ENCODE peak calls at places on chromosome 10, in four cellular contexts. One of them, this sample, is unnamed.

GRCh38 chr10:103551619-103552602 is 58.4 kb downstream of the NEURL1 start:
- DNase-seq in WTC11: peak
- DNase-seq in cardiac muscle cell: no peak
- DNase-seq in AG10803: no peak
- DNase-seq in this sample: no peak

GRCh38 chr10:104622598-104623209 is 18.4 kb upstream of the SORCS3 start:
- DNase-seq in WTC11: peak
- DNase-seq in cardiac muscle cell: peak
- DNase-seq in AG10803: no peak
- DNase-seq in this sample: peak

GRCh38 chr10:123997486-123998196 is 95.8 kb downstream of the CHST15 start:
- DNase-seq in WTC11: no peak
- DNase-seq in cardiac muscle cell: no peak
- DNase-seq in AG10803: peak
- DNase-seq in this sample: no peak

GRCh38 chr10:43200538-43201390 is 62.5 kb downstream of the CSGALNACT2 start:
- DNase-seq in WTC11: no peak
- DNase-seq in cardiac muscle cell: no peak
- DNase-seq in AG10803: no peak
- DNase-seq in this sample: no peak

GRCh38 chr10:116978906-116979305 is 26.1 kb downstream of the SHTN1 start:
- DNase-seq in WTC11: no peak
- DNase-seq in cardiac muscle cell: no peak
- DNase-seq in AG10803: peak
- DNase-seq in this sample: no peak

GRCh38 chr10:77919713-77920108 is 6.8 kb downstream of the DLG5 start:
- DNase-seq in WTC11: no peak
- DNase-seq in cardiac muscle cell: no peak
- DNase-seq in AG10803: peak
- DNase-seq in this sample: no peak

GRCh38 chr10:75508239-75508813 is 76.9 kb downstream of the LRMDA start:
- DNase-seq in WTC11: no peak
- DNase-seq in cardiac muscle cell: peak
- DNase-seq in AG10803: peak
- DNase-seq in this sample: no peak

GRCh38 chr10:11516419-11516721 is 95.1 kb downstream of the USP6NL start:
- DNase-seq in WTC11: no peak
- DNase-seq in cardiac muscle cell: no peak
- DNase-seq in AG10803: no peak
- DNase-seq in this sample: no peak

GRCh38 chr10:24617771-24618396 is 105.8 kb downstream of the ARHGAP21 start:
- DNase-seq in WTC11: peak
- DNase-seq in cardiac muscle cell: peak
- DNase-seq in AG10803: peak
- DNase-seq in this sample: peak

GRCh38 chr10:11335167-11335652 is 276.2 kb downstream of the USP6NL start:
- DNase-seq in WTC11: no peak
- DNase-seq in cardiac muscle cell: peak
- DNase-seq in AG10803: no peak
- DNase-seq in this sample: peak

GRCh38 chr10:34723746-34724145 is 91.3 kb downstream of the PARD3 start:
- DNase-seq in WTC11: no peak
- DNase-seq in cardiac muscle cell: peak
- DNase-seq in AG10803: peak
- DNase-seq in this sample: peak

GRCh38 chr10:110872984-110873569 is 1.3 kb downstream of the PDCD4 start:
- DNase-seq in WTC11: no peak
- DNase-seq in cardiac muscle cell: no peak
- DNase-seq in AG10803: no peak
- DNase-seq in this sample: no peak

GRCh38 chr10:125231116-125231812 is 70.9 kb upstream of the CTBP2 start:
- DNase-seq in WTC11: peak
- DNase-seq in cardiac muscle cell: no peak
- DNase-seq in AG10803: peak
- DNase-seq in this sample: peak

GRCh38 chr10:2800178-2800577 is 267.2 kb upstream of the PFKP start:
- DNase-seq in WTC11: no peak
- DNase-seq in cardiac muscle cell: no peak
- DNase-seq in AG10803: no peak
- DNase-seq in this sample: no peak

This sample was measured in mesendoderm.